ENCODE peak calls at places on chromosomes 3 and 15, in four cellular contexts. One of them, this sample, is unnamed.
A peak's percentile ranks its signal among the peaks of the same experiment; 100 is the strongest.

GRCh38 chr15:52532427-52532826 is 3.7 kb upstream of the MYO5A start:
- DNase-seq in SK-N-SH: no peak
- DNase-seq in HL-60: no peak
- DNase-seq in stomach: no peak
- DNase-seq in this sample: no peak

GRCh38 chr15:101115887-101116680 is 135.8 kb downstream of the CHSY1 start:
- DNase-seq in SK-N-SH: no peak
- DNase-seq in HL-60: no peak
- DNase-seq in stomach: no peak
- DNase-seq in this sample: no peak

GRCh38 chr3:64909011-64909410 is 221.2 kb upstream of the ADAMTS9 start:
- DNase-seq in SK-N-SH: no peak
- DNase-seq in HL-60: no peak
- DNase-seq in stomach: no peak
- DNase-seq in this sample: no peak

GRCh38 chr3:187183210-187183862 is 13.9 kb upstream of the RTP1 start:
- DNase-seq in SK-N-SH: no peak
- DNase-seq in HL-60: no peak
- DNase-seq in stomach: no peak
- DNase-seq in this sample: peak; percentile 13

GRCh38 chr3:7977245-7978103 is 524.1 kb upstream of the LMCD1 start:
- DNase-seq in SK-N-SH: peak; percentile 50
- DNase-seq in HL-60: no peak
- DNase-seq in stomach: no peak
- DNase-seq in this sample: no peak

GRCh38 chr15:48646364-48646763 is 855 bp upstream of the FBN1 start:
- DNase-seq in SK-N-SH: no peak
- DNase-seq in HL-60: no peak
- DNase-seq in stomach: no peak
- DNase-seq in this sample: no peak

GRCh38 chr15:86620113-86620512 is 540.4 kb downstream of the AGBL1 start:
- DNase-seq in SK-N-SH: no peak
- DNase-seq in HL-60: no peak
- DNase-seq in stomach: no peak
- DNase-seq in this sample: no peak

GRCh38 chr3:127867986-127868385 is 45.7 kb upstream of the MGLL start:
- DNase-seq in SK-N-SH: no peak
- DNase-seq in HL-60: no peak
- DNase-seq in stomach: no peak
- DNase-seq in this sample: no peak

GRCh38 chr3:148955544-148956346 is 35.6 kb upstream of the GYG1 start:
- DNase-seq in SK-N-SH: peak; percentile 50
- DNase-seq in HL-60: no peak
- DNase-seq in stomach: peak; percentile 39
- DNase-seq in this sample: peak; percentile 67

GRCh38 chr3:115819785-115820384 is 196.6 kb downstream of the GAP43 start:
- DNase-seq in SK-N-SH: peak; percentile 57
- DNase-seq in HL-60: peak; percentile 42
- DNase-seq in stomach: peak; percentile 71
- DNase-seq in this sample: peak; percentile 70
- TF ChIP-seq POLR2AphosphoS5 in SK-N-SH: no peak
- TF ChIP-seq POLR2AphosphoS5 in HL-60: no peak
- TF ChIP-seq POLR2AphosphoS5 in stomach: peak; percentile 66
- TF ChIP-seq POLR2AphosphoS5 in this sample: peak; percentile 53

GRCh38 chr15:55741592-55742497 is 1.1 kb downstream of the PRTG start:
- DNase-seq in SK-N-SH: peak; percentile 52
- DNase-seq in HL-60: no peak
- DNase-seq in stomach: no peak
- DNase-seq in this sample: no peak

GRCh38 chr15:55744026-55744655 is 1.2 kb upstream of the PRTG start:
- DNase-seq in SK-N-SH: peak; percentile 34
- DNase-seq in HL-60: no peak
- DNase-seq in stomach: no peak
- DNase-seq in this sample: no peak

GRCh38 chr15:55742498-55742926 is 440 bp downstream of the PRTG start:
- DNase-seq in SK-N-SH: no peak
- DNase-seq in HL-60: no peak
- DNase-seq in stomach: no peak
- DNase-seq in this sample: no peak

GRCh38 chr15:55743615-55743978 is 645 bp upstream of the PRTG start:
- DNase-seq in SK-N-SH: no peak
- DNase-seq in HL-60: no peak
- DNase-seq in stomach: no peak
- DNase-seq in this sample: no peak

DNA sequence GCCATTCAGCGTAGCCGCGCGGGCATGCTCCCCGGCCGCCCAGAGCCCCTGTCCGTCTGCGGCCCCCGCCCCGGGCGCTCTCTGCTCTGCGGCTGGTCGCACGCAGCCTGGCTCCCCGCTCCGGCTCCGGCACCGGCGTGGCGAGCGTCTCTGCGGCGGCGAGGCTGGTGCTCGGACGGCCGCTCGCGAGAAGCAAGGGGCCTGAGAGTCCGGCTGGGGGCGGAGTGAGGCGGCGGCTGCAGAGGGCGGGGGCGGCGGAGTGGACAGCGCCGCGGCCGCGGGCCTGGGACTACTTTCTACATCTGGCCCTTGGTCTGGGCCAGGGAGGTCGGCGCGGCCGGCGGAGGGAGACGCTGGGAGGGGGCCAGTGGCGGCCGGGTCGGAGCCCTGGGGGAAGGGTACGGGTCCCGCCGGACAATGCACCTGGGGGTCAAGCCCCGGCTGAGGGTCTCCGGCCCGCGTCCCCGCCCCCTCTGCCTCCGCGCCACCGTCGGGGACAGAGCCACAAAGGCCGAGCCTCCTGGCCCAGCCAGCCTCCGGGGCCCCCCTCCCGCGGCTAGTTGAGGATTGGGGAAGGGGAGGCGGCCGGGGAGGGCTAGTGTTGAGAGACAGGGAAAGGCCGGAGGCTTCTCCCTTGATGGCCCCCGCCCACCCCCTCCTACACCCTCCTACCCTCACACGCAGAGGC is at the start of gene PRTG:
- DNase-seq in SK-N-SH: peak; percentile 96
- DNase-seq in HL-60: no peak
- DNase-seq in stomach: peak; percentile 65
- DNase-seq in this sample: no peak
- TF ChIP-seq POLR2AphosphoS5 in SK-N-SH: peak; percentile 64
- TF ChIP-seq POLR2AphosphoS5 in HL-60: no peak
- TF ChIP-seq POLR2AphosphoS5 in stomach: no peak
- TF ChIP-seq POLR2AphosphoS5 in this sample: no peak

DNA sequence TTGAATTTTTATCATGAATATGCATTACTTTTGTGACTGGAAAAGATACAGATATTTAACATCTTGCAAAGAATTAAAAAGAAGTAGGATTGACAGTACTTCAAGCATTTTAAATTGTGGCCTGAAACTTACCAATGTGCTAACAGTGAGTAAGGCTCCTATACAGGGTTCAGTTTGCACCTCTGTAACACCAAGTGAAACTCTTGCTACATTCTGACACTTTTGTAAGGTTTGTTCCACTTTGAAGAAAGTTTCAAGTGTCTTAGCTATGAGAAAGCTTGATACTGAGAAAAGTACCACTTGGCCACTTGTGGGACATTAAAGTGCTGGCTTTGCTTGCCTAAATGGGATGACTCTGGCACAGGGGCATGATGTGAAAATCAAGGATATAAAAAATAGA is 289.2 kb downstream of the CTNNB1 start:
- DNase-seq in SK-N-SH: no peak
- DNase-seq in HL-60: no peak
- DNase-seq in stomach: no peak
- DNase-seq in this sample: no peak
- TF ChIP-seq POLR2AphosphoS5 in SK-N-SH: no peak
- TF ChIP-seq POLR2AphosphoS5 in HL-60: no peak
- TF ChIP-seq POLR2AphosphoS5 in stomach: no peak
- TF ChIP-seq POLR2AphosphoS5 in this sample: no peak

DNA sequence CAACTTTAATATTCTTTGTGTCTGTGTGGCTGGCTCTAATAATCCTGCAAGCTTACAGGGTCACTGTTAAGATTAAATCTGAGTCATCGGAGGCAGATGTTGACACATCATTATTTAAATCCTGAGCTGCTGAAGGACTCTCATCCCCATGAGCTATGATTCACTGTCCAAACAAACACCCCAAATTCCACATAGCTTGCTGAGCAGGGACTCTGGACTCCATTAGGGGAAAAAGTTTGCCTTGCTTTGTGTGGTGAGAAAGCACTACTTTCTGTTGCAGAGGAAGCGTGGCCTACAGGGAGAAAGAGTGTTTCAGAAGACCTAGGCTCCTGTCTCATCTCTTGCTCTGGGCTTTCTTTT is 213.7 kb downstream of the PDCD6IP start:
- DNase-seq in SK-N-SH: peak; percentile 18
- DNase-seq in HL-60: no peak
- DNase-seq in stomach: no peak
- DNase-seq in this sample: no peak
- TF ChIP-seq POLR2AphosphoS5 in SK-N-SH: peak; percentile 21
- TF ChIP-seq POLR2AphosphoS5 in HL-60: no peak
- TF ChIP-seq POLR2AphosphoS5 in stomach: peak; percentile 54
- TF ChIP-seq POLR2AphosphoS5 in this sample: no peak

GRCh38 chr3:81043009-81043408 is 718.4 kb downstream of the GBE1 start:
- DNase-seq in SK-N-SH: no peak
- DNase-seq in HL-60: no peak
- DNase-seq in stomach: no peak
- DNase-seq in this sample: no peak

GRCh38 chr3:81043660-81044199 is 717.7 kb downstream of the GBE1 start:
- DNase-seq in SK-N-SH: no peak
- DNase-seq in HL-60: no peak
- DNase-seq in stomach: no peak
- DNase-seq in this sample: no peak

GRCh38 chr3:81041331-81041730 is 720.1 kb downstream of the GBE1 start:
- DNase-seq in SK-N-SH: no peak
- DNase-seq in HL-60: no peak
- DNase-seq in stomach: no peak
- DNase-seq in this sample: no peak

GRCh38 chr3:81045976-81046375 is 715.5 kb downstream of the GBE1 start:
- DNase-seq in SK-N-SH: no peak
- DNase-seq in HL-60: no peak
- DNase-seq in stomach: no peak
- DNase-seq in this sample: no peak

DNA sequence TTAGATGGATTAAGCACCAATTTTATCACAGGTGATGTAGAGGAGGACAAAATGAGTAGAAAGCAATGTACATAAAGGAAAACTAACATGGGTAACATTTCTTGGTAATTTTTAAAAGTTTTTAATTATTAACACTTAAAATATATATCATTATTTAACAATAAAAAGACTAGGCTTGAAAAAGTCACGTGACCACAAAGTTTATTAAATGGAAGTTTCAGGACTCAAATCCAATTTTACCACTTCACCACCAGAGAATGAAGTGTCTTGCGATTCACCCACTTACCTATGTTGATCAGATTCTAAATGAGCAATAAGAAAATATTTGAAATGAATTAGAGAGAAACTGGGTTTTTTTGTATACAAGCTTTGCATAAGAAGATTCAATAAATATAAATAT is 721.3 kb downstream of the GBE1 start:
- DNase-seq in SK-N-SH: no peak
- DNase-seq in HL-60: no peak
- DNase-seq in stomach: no peak
- DNase-seq in this sample: no peak
- TF ChIP-seq POLR2AphosphoS5 in SK-N-SH: no peak
- TF ChIP-seq POLR2AphosphoS5 in HL-60: no peak
- TF ChIP-seq POLR2AphosphoS5 in stomach: no peak
- TF ChIP-seq POLR2AphosphoS5 in this sample: no peak

DNA sequence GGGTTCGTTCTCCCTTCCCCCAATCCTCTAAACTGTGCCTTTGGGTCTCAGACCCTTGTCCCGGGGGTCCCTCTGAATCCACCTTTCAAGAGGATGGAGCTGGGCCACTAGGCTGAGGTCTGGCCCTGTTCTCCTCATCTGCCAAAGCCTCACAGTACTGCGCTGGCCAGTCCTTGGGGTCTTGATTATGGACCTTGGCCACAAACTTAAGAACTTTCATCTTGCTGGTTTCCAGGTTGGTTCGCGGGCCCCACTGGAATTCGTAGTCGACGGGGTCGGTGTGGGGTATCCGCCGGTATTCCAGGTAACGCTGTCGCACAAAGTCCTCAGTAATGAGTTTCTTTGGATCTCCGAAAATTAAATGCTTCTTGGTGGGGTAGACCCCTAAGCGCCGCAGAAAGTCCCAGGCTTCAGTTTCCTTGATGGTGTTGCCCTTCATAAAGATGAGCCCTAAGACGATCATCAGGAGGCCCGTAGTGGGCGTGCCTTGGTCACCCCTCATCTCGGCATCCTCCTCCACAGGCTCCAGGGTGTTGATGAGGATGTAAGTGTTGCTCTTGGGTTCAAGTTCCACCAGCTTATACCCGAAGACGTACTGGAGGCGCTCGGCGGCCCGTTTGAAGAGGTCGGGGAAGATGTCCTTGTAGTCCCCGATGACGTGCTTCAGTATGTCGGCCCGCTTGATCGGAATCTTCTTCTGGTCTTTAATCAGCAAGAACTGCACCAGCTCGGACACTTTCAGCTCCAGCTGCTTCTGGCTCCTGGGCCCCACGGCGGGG is 727 bp downstream of the NSMCE3 start:
- DNase-seq in SK-N-SH: peak; percentile 49
- DNase-seq in HL-60: no peak
- DNase-seq in stomach: no peak
- DNase-seq in this sample: peak; percentile 17
- TF ChIP-seq POLR2AphosphoS5 in SK-N-SH: no peak
- TF ChIP-seq POLR2AphosphoS5 in HL-60: no peak
- TF ChIP-seq POLR2AphosphoS5 in stomach: no peak
- TF ChIP-seq POLR2AphosphoS5 in this sample: no peak

DNA sequence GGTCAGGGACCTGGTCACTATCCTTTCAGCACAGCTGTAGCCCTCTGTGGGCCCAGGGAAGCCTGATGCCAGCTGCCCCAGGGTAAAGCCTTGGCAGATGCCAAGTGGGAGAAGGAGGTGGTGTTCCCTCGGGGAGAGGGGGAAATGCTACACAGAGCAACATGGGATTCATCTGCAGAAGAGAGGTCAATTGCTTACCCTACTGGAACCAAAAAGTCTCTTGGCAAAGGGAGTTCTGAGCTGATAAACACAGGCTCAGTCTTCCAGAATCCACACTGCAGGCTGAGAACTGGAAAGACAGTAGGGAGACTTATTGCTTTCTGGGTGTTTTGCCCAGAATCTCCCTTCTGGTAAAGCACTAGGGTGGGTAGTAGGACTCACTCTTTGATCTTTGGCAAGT is 100.1 kb upstream of the NEO1 start:
- DNase-seq in SK-N-SH: no peak
- DNase-seq in HL-60: no peak
- DNase-seq in stomach: no peak
- DNase-seq in this sample: no peak
- TF ChIP-seq POLR2AphosphoS5 in SK-N-SH: no peak
- TF ChIP-seq POLR2AphosphoS5 in HL-60: no peak
- TF ChIP-seq POLR2AphosphoS5 in stomach: no peak
- TF ChIP-seq POLR2AphosphoS5 in this sample: no peak